ENCODE peak calls at places on chromosome 3, in nine cellular contexts. C is stimulated activated naive CD8-positive, alpha-beta T cell treated with anti-CD3 and anti-CD28 coated beads, Interleukin-15, Interleukin-2, amounts not matched to agents 100 U/mL and 50 U/mL, for 24 hours; I is CD4-positive, alpha-beta T cell; U is brain microvascular endothelial cell; J is left cardiac atrium; O is EL; F is stimulated activated CD4-positive, alpha-beta T cell treated with anti-CD3 and anti-CD28 coated beads, Interleukin-2, amount 100 ng/mL, for 24 hours; X is mesendoderm; K is lung. W is an unnamed sample.

GRCh38 chr3:182790612-182791011 is 2.7 kb upstream of the ATP11B start:
- DNase-seq in I (no peak), K (no peak), C (no peak), U (no peak), F (no peak), O (no peak), X (no peak), J (no peak), W (no peak)

GRCh38 chr3:4721511-4721911 is 228.4 kb downstream of the ITPR1 start:
- DNase-seq in J (no peak), X (peak; percentile 71), I (no peak), U (peak; percentile 92), F (no peak), C (no peak), K (no peak), O (peak; percentile 90), W (no peak)

GRCh38 chr3:179308006-179308405 is 14.8 kb upstream of the ZNF639 start:
- DNase-seq in U (no peak), J (no peak), F (no peak), O (no peak), X (no peak), C (no peak), K (no peak), I (no peak), W (no peak)

GRCh38 chr3:28917895-28918294 is 363.0 kb upstream of the RBMS3 start:
- DNase-seq in F (no peak), X (no peak), O (no peak), I (no peak), K (no peak), U (no peak), J (no peak), C (no peak), W (no peak)

GRCh38 chr3:100245146-100245545 is 15.6 kb upstream of the TBC1D23 start:
- DNase-seq in X (no peak), K (no peak), F (no peak), I (no peak), O (no peak), U (no peak), J (no peak), C (no peak), W (no peak)

GRCh38 chr3:86792316-86792715 is 198.6 kb downstream of the VGLL3 start:
- DNase-seq in X (no peak), I (no peak), O (peak; percentile 39), J (no peak), C (no peak), F (no peak), K (no peak), U (no peak), W (no peak)

GRCh38 chr3:123096701-123097100 is 29.9 kb downstream of the PDIA5 start:
- DNase-seq in I (no peak), X (no peak), O (no peak), J (peak; percentile 73), C (no peak), U (no peak), F (no peak), K (no peak), W (no peak)

GRCh38 chr3:107416886-107417285 is 39.6 kb downstream of the CCDC54 start:
- DNase-seq in U (no peak), X (no peak), I (no peak), J (no peak), F (no peak), O (peak; percentile 37), C (no peak), K (no peak), W (no peak)

GRCh38 chr3:49134471-49135265 is 1.8 kb upstream of the LAMB2 start:
- DNase-seq in J (no peak), O (no peak), U (no peak), I (no peak), C (no peak), X (peak; percentile 37), F (no peak), K (no peak), W (no peak)

GRCh38 chr3:50352762-50353161 is 2.1 kb downstream of the CYB561D2 start:
- DNase-seq in I (no peak), K (no peak), X (no peak), U (no peak), F (no peak), O (peak; percentile 38), C (no peak), J (no peak), W (peak; percentile 52)

GRCh38 chr3:134376385-134376765 is 2.1 kb upstream of the AMOTL2 start:
- DNase-seq in X (no peak), U (no peak), C (no peak), F (no peak), J (no peak), I (no peak), O (no peak), K (no peak), W (no peak)

GRCh38 chr3:122824465-122825379 is 29.9 kb downstream of the SLC49A4 start:
- DNase-seq in U (no peak), O (peak; percentile 57), X (no peak), C (no peak), I (no peak), F (no peak), K (no peak), J (no peak), W (no peak)

GRCh38 chr3:169350228-169350627 is 313.3 kb downstream of the MECOM start:
- DNase-seq in U (no peak), O (no peak), X (no peak), F (no peak), I (no peak), J (no peak), C (no peak), K (no peak), W (no peak)

GRCh38 chr3:172298247-172298646 is 150.0 kb downstream of the GHSR start:
- DNase-seq in J (no peak), X (no peak), O (no peak), U (no peak), I (no peak), F (no peak), C (no peak), K (no peak), W (no peak)

GRCh38 chr3:146390967-146391366 is 78.4 kb downstream of the PLSCR2 start:
- DNase-seq in C (no peak), X (no peak), K (no peak), U (peak; percentile 94), I (no peak), F (no peak), O (peak; percentile 73), J (no peak), W (no peak)

GRCh38 chr3:135014575-135014974 is 219.5 kb downstream of the EPHB1 start:
- DNase-seq in X (no peak), I (no peak), F (no peak), O (no peak), K (no peak), U (no peak), J (no peak), C (no peak), W (no peak)

GRCh38 chr3:123169930-123170329 is 31.8 kb upstream of the SEC22A start:
- DNase-seq in J (no peak), O (no peak), I (no peak), F (no peak), X (no peak), C (no peak), K (no peak), U (no peak), W (no peak)

GRCh38 chr3:13851997-13852637 is 27.8 kb downstream of the WNT7A start:
- DNase-seq in U (no peak), X (no peak), O (no peak), J (no peak), F (no peak), K (no peak), C (peak; percentile 14), I (no peak), W (peak; percentile 6)

GRCh38 chr3:193796089-193796488 is 203.1 kb downstream of the OPA1 start:
- DNase-seq in U (no peak), K (no peak), X (no peak), I (no peak), O (no peak), C (no peak), J (no peak), F (no peak), W (no peak)

GRCh38 chr3:107632576-107632975 is 109.8 kb downstream of the BBX start:
- DNase-seq in X (no peak), K (no peak), C (no peak), I (no peak), J (no peak), O (no peak), U (no peak), F (no peak), W (no peak)

GRCh38 chr3:186929186-186929585 is 1.1 kb upstream of the ST6GAL1 start:
- DNase-seq in F (no peak), K (no peak), X (peak; percentile 25), I (no peak), C (no peak), U (no peak), O (no peak), J (no peak), W (no peak)

W was measured in Kasumi-1.